ENCODE peak calls at places on chromosomes 5 and 9, in five cellular contexts. One of them, this sample, is unnamed. For H3K4me1, the result is how much of the 10 kb centered on the place peaks cover.

GRCh38 chr5:34487956-34488355 is 168.2 kb upstream of the RAI14 start:
- DNase-seq in uterus: no peak
- DNase-seq in gastrocnemius medialis: no peak
- DNase-seq in CD4-positive, CD25-positive, alpha-beta regulatory T cell: no peak
- DNase-seq in transverse colon: no peak
- DNase-seq in this sample: no peak

GRCh38 chr5:31291323-31291854 is 97.9 kb downstream of the CDH6 start:
- DNase-seq in gastrocnemius medialis: no peak
- DNase-seq in CD4-positive, CD25-positive, alpha-beta regulatory T cell: no peak
- DNase-seq in uterus: no peak
- DNase-seq in transverse colon: no peak
- DNase-seq in this sample: no peak

GRCh38 chr5:135034186-135034962 is at the start of gene PITX1:
- DNase-seq in uterus: no peak
- DNase-seq in transverse colon: peak
- DNase-seq in CD4-positive, CD25-positive, alpha-beta regulatory T cell: no peak
- DNase-seq in gastrocnemius medialis: no peak
- DNase-seq in this sample: peak

GRCh38 chr9:4725706-4726442 is 15.1 kb downstream of the AK3 start:
- DNase-seq in CD4-positive, CD25-positive, alpha-beta regulatory T cell: no peak
- DNase-seq in transverse colon: no peak
- DNase-seq in gastrocnemius medialis: no peak
- DNase-seq in uterus: no peak
- DNase-seq in this sample: no peak

GRCh38 chr5:40796487-40796889 is 1.7 kb downstream of the PRKAA1 start:
- DNase-seq in CD4-positive, CD25-positive, alpha-beta regulatory T cell: no peak
- DNase-seq in transverse colon: no peak
- DNase-seq in uterus: no peak
- DNase-seq in gastrocnemius medialis: no peak
- DNase-seq in this sample: no peak

GRCh38 chr5:418681-419121 is 24.3 kb upstream of the EXOC3 start:
- DNase-seq in uterus: no peak
- DNase-seq in transverse colon: no peak
- DNase-seq in gastrocnemius medialis: no peak
- DNase-seq in CD4-positive, CD25-positive, alpha-beta regulatory T cell: no peak
- DNase-seq in this sample: no peak

GRCh38 chr5:149552761-149553160 is 1.5 kb upstream of the CSNK1A1 start:
- DNase-seq in transverse colon: no peak
- DNase-seq in gastrocnemius medialis: no peak
- DNase-seq in CD4-positive, CD25-positive, alpha-beta regulatory T cell: no peak
- DNase-seq in uterus: no peak
- DNase-seq in this sample: no peak

GRCh38 chr9:38358390-38359296 is 33.9 kb upstream of the ALDH1B1 start:
- DNase-seq in CD4-positive, CD25-positive, alpha-beta regulatory T cell: no peak
- DNase-seq in uterus: no peak
- DNase-seq in transverse colon: no peak
- DNase-seq in gastrocnemius medialis: no peak
- DNase-seq in this sample: no peak

GRCh38 chr9:76557674-76558073 is 98.7 kb downstream of the GCNT1 start:
- DNase-seq in uterus: no peak
- DNase-seq in gastrocnemius medialis: no peak
- DNase-seq in CD4-positive, CD25-positive, alpha-beta regulatory T cell: no peak
- DNase-seq in transverse colon: no peak
- DNase-seq in this sample: no peak

GRCh38 chr9:88075966-88076285 is 62.3 kb downstream of the SPATA31C2 start:
- DNase-seq in uterus: no peak
- DNase-seq in CD4-positive, CD25-positive, alpha-beta regulatory T cell: no peak
- DNase-seq in transverse colon: no peak
- DNase-seq in gastrocnemius medialis: no peak
- DNase-seq in this sample: no peak

GRCh38 chr5:109855056-109855455 is 165.3 kb downstream of the MAN2A1 start:
- DNase-seq in CD4-positive, CD25-positive, alpha-beta regulatory T cell: no peak
- DNase-seq in uterus: no peak
- DNase-seq in transverse colon: no peak
- DNase-seq in gastrocnemius medialis: no peak
- DNase-seq in this sample: no peak

GRCh38 chr9:129637673-129638439 is 4.1 kb downstream of the ASB6 start:
- DNase-seq in uterus: no peak
- DNase-seq in CD4-positive, CD25-positive, alpha-beta regulatory T cell: no peak
- DNase-seq in transverse colon: no peak
- DNase-seq in gastrocnemius medialis: no peak
- DNase-seq in this sample: no peak

GRCh38 chr9:129264388-129264787 is 86.3 kb upstream of the IER5L start:
- DNase-seq in gastrocnemius medialis: no peak
- DNase-seq in transverse colon: no peak
- DNase-seq in CD4-positive, CD25-positive, alpha-beta regulatory T cell: no peak
- DNase-seq in uterus: no peak
- DNase-seq in this sample: no peak

GRCh38 chr9:129306318-129306973 is 128.4 kb upstream of the IER5L start:
- DNase-seq in uterus: no peak
- DNase-seq in gastrocnemius medialis: no peak
- DNase-seq in transverse colon: no peak
- DNase-seq in CD4-positive, CD25-positive, alpha-beta regulatory T cell: no peak
- DNase-seq in this sample: peak

GRCh38 chr9:128593856-128594255 is 41.5 kb downstream of the SPTAN1 start:
- DNase-seq in transverse colon: no peak
- DNase-seq in uterus: no peak
- DNase-seq in CD4-positive, CD25-positive, alpha-beta regulatory T cell: no peak
- DNase-seq in gastrocnemius medialis: no peak
- DNase-seq in this sample: no peak

GRCh38 chr5:126884269-126884819 is 107.4 kb downstream of the LMNB1 start:
- DNase-seq in CD4-positive, CD25-positive, alpha-beta regulatory T cell: no peak
- DNase-seq in uterus: no peak
- DNase-seq in gastrocnemius medialis: no peak
- DNase-seq in transverse colon: no peak
- DNase-seq in this sample: no peak

GRCh38 chr5:28301676-28302075 is 1263.3 kb upstream of the CDH9 start:
- DNase-seq in uterus: no peak
- DNase-seq in gastrocnemius medialis: no peak
- DNase-seq in transverse colon: no peak
- DNase-seq in CD4-positive, CD25-positive, alpha-beta regulatory T cell: no peak
- DNase-seq in this sample: no peak

GRCh38 chr5:133508314-133508713 is 104.0 kb downstream of the FSTL4 start:
- DNase-seq in gastrocnemius medialis: no peak
- DNase-seq in uterus: no peak
- DNase-seq in transverse colon: no peak
- DNase-seq in CD4-positive, CD25-positive, alpha-beta regulatory T cell: no peak
- DNase-seq in this sample: no peak

GRCh38 chr5:165157209-165157608 is 1651.8 kb downstream of the MAT2B start:
- DNase-seq in gastrocnemius medialis: no peak
- DNase-seq in CD4-positive, CD25-positive, alpha-beta regulatory T cell: no peak
- DNase-seq in transverse colon: no peak
- DNase-seq in uterus: no peak
- DNase-seq in this sample: no peak

GRCh38 chr5:139251281-139251687 is 42.3 kb upstream of the MATR3 start:
- DNase-seq in gastrocnemius medialis: no peak
- DNase-seq in CD4-positive, CD25-positive, alpha-beta regulatory T cell: peak
- DNase-seq in uterus: no peak
- DNase-seq in transverse colon: peak
- DNase-seq in this sample: no peak

GRCh38 chr5:84724683-84725082 is 340.0 kb upstream of the EDIL3 start:
- DNase-seq in CD4-positive, CD25-positive, alpha-beta regulatory T cell: no peak
- DNase-seq in gastrocnemius medialis: no peak
- DNase-seq in transverse colon: no peak
- DNase-seq in uterus: no peak
- DNase-seq in this sample: no peak

GRCh38 chr5:32339198-32339597 is 26.5 kb upstream of the MTMR12 start:
- DNase-seq in gastrocnemius medialis: no peak
- DNase-seq in CD4-positive, CD25-positive, alpha-beta regulatory T cell: peak
- DNase-seq in transverse colon: no peak
- DNase-seq in uterus: no peak
- DNase-seq in this sample: no peak

GRCh38 chr9:108850293-108850897 is 5.4 kb downstream of the ACTL7B start:
- DNase-seq in gastrocnemius medialis: no peak
- DNase-seq in transverse colon: no peak
- DNase-seq in uterus: no peak
- DNase-seq in CD4-positive, CD25-positive, alpha-beta regulatory T cell: peak
- DNase-seq in this sample: no peak

GRCh38 chr9:101486693-101487442 is 46.8 kb upstream of the RNF20 start:
- DNase-seq in CD4-positive, CD25-positive, alpha-beta regulatory T cell: no peak
- DNase-seq in uterus: peak
- DNase-seq in transverse colon: peak
- DNase-seq in gastrocnemius medialis: no peak
- DNase-seq in this sample: peak

GRCh38 chr5:150044712-150045111 is 41.6 kb downstream of the CSF1R start:
- DNase-seq in uterus: no peak
- DNase-seq in transverse colon: no peak
- DNase-seq in gastrocnemius medialis: no peak
- DNase-seq in CD4-positive, CD25-positive, alpha-beta regulatory T cell: no peak
- DNase-seq in this sample: no peak

GRCh38 chr9:33814816-33815215 is 2.1 kb upstream of the UBE2R2 start:
- DNase-seq in CD4-positive, CD25-positive, alpha-beta regulatory T cell: no peak
- DNase-seq in gastrocnemius medialis: no peak
- DNase-seq in uterus: no peak
- DNase-seq in transverse colon: no peak
- DNase-seq in this sample: no peak

GRCh38 chr5:172344855-172345254 is 61.3 kb upstream of the UBTD2 start:
- DNase-seq in gastrocnemius medialis: no peak
- DNase-seq in uterus: no peak
- DNase-seq in CD4-positive, CD25-positive, alpha-beta regulatory T cell: no peak
- DNase-seq in transverse colon: no peak
- DNase-seq in this sample: no peak

GRCh38 chr9:92650839-92651621 is 18.9 kb downstream of the IPPK start:
- DNase-seq in uterus: peak
- DNase-seq in CD4-positive, CD25-positive, alpha-beta regulatory T cell: no peak
- DNase-seq in gastrocnemius medialis: no peak
- DNase-seq in transverse colon: peak
- DNase-seq in this sample: no peak

GRCh38 chr9:122445155-122445749 is 32.5 kb downstream of the OR1J1 start:
- DNase-seq in gastrocnemius medialis: no peak
- DNase-seq in uterus: no peak
- DNase-seq in CD4-positive, CD25-positive, alpha-beta regulatory T cell: no peak
- DNase-seq in transverse colon: no peak
- DNase-seq in this sample: no peak

GRCh38 chr9:122786338-122786737 is 2.4 kb upstream of the OR5C1 start:
- DNase-seq in transverse colon: no peak
- DNase-seq in CD4-positive, CD25-positive, alpha-beta regulatory T cell: no peak
- DNase-seq in gastrocnemius medialis: no peak
- DNase-seq in uterus: no peak
- DNase-seq in this sample: no peak

GRCh38 chr5:150245111-150245789 is 44.3 kb downstream of the CAMK2A start:
- DNase-seq in uterus: peak
- DNase-seq in CD4-positive, CD25-positive, alpha-beta regulatory T cell: no peak
- DNase-seq in gastrocnemius medialis: peak
- DNase-seq in transverse colon: no peak
- DNase-seq in this sample: no peak

GRCh38 chr9:98146101-98146991 is 27.3 kb upstream of the TRIM14 start:
- DNase-seq in gastrocnemius medialis: no peak
- DNase-seq in transverse colon: peak
- DNase-seq in uterus: no peak
- DNase-seq in CD4-positive, CD25-positive, alpha-beta regulatory T cell: no peak
- DNase-seq in this sample: peak
- H3K4me1 ChIP-seq in gastrocnemius medialis: under half
- H3K4me1 ChIP-seq in transverse colon: half or more
- H3K4me1 ChIP-seq in uterus: under half
- H3K4me1 ChIP-seq in CD4-positive, CD25-positive, alpha-beta regulatory T cell: under half
- H3K4me1 ChIP-seq in this sample: under half

DNA sequence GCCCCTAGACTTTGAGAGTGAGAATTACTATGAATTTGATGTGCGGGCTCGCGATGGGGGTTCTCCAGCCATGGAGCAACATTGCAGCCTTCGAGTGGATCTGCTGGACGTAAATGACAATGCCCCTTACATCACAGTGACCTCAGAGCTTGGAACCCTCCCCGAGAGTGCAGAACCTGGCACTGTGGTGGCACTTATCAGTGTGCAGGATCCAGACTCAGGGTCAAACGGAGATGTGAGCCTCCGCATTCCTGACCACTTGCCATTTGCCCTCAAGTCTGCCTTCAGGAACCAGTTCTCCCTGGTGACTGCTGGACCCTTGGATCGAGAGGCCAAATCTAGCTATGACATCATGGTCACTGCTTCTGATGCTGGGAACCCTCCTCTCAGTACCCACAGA is 1.3 kb downstream of the PCDHGC4 start:
- DNase-seq in gastrocnemius medialis: no peak
- DNase-seq in CD4-positive, CD25-positive, alpha-beta regulatory T cell: no peak
- DNase-seq in transverse colon: no peak
- DNase-seq in uterus: no peak
- DNase-seq in this sample: no peak
- H3K4me1 ChIP-seq in gastrocnemius medialis: under half
- H3K4me1 ChIP-seq in CD4-positive, CD25-positive, alpha-beta regulatory T cell: under half
- H3K4me1 ChIP-seq in transverse colon: under half
- H3K4me1 ChIP-seq in uterus: under half
- H3K4me1 ChIP-seq in this sample: under half

DNA sequence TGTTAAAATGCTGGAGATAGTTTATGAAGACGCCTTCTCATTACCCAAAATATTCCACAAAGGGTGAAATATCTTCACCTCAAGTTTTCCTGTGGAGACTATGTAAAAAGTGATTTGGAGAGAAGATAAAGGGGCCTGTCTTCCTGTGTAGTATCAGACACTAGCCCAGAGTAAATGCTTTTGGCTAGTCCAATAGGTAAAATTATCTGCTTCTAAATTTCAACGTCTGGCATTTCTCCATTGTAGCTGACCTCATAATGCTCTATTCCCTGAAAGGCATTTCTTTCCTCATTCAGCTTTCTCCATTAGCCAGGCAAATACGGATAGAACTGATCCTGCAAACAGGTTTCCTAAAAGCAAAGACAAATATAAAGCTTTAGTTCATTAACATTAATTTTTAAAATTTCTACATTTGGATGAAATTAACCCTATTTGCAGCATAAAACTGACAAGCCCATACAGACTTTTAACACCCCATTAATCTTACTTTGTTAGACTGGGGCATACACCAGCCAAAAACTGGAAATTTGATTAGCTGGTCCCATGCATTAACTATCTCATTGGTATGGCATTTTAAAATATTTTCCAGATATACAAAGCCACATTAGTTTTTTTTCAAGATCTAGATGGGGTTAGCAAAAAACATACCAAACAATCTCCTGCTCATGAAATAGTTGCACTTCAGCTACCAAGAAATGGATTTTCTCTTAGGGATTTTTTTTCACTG is 548.8 kb downstream of the EFNA5 start:
- DNase-seq in gastrocnemius medialis: no peak
- DNase-seq in CD4-positive, CD25-positive, alpha-beta regulatory T cell: no peak
- DNase-seq in transverse colon: no peak
- DNase-seq in uterus: no peak
- DNase-seq in this sample: no peak
- H3K4me1 ChIP-seq in gastrocnemius medialis: under half
- H3K4me1 ChIP-seq in CD4-positive, CD25-positive, alpha-beta regulatory T cell: under half
- H3K4me1 ChIP-seq in transverse colon: under half
- H3K4me1 ChIP-seq in uterus: under half
- H3K4me1 ChIP-seq in this sample: under half

GRCh38 chr5:151682240-151682639 is 4.5 kb downstream of the SPARC start:
- DNase-seq in gastrocnemius medialis: no peak
- DNase-seq in CD4-positive, CD25-positive, alpha-beta regulatory T cell: no peak
- DNase-seq in transverse colon: no peak
- DNase-seq in uterus: no peak
- DNase-seq in this sample: no peak

GRCh38 chr5:151678713-151679112 is 8.0 kb downstream of the SPARC start:
- DNase-seq in uterus: no peak
- DNase-seq in CD4-positive, CD25-positive, alpha-beta regulatory T cell: no peak
- DNase-seq in gastrocnemius medialis: no peak
- DNase-seq in transverse colon: no peak
- DNase-seq in this sample: no peak

GRCh38 chr5:151682751-151683331 is 3.9 kb downstream of the SPARC start:
- DNase-seq in uterus: no peak
- DNase-seq in CD4-positive, CD25-positive, alpha-beta regulatory T cell: no peak
- DNase-seq in transverse colon: no peak
- DNase-seq in gastrocnemius medialis: no peak
- DNase-seq in this sample: no peak

GRCh38 chr5:151679421-151680155 is 7.1 kb downstream of the SPARC start:
- DNase-seq in transverse colon: no peak
- DNase-seq in CD4-positive, CD25-positive, alpha-beta regulatory T cell: no peak
- DNase-seq in gastrocnemius medialis: no peak
- DNase-seq in uterus: no peak
- DNase-seq in this sample: no peak

GRCh38 chr5:151680944-151681427 is 5.7 kb downstream of the SPARC start:
- DNase-seq in gastrocnemius medialis: no peak
- DNase-seq in transverse colon: no peak
- DNase-seq in uterus: no peak
- DNase-seq in CD4-positive, CD25-positive, alpha-beta regulatory T cell: no peak
- DNase-seq in this sample: no peak
- H3K4me1 ChIP-seq in gastrocnemius medialis: half or more
- H3K4me1 ChIP-seq in transverse colon: half or more
- H3K4me1 ChIP-seq in uterus: under half
- H3K4me1 ChIP-seq in CD4-positive, CD25-positive, alpha-beta regulatory T cell: under half
- H3K4me1 ChIP-seq in this sample: under half

This sample was measured in stomach.